ENCODE peak calls at places on chromosomes 5 and 9, in seven cellular contexts. Y, O, H, M, U, R and K are unnamed samples.

GRCh38 chr9:125493861-125494554 is 213.0 kb downstream of the MAPKAP1 start:
- DNase-seq in Y (no peak), O (no peak), U (no peak), M (no peak), R (no peak), H (no peak), K (no peak)

GRCh38 chr5:27388755-27389154 is 350.4 kb upstream of the CDH9 start:
- DNase-seq in U (no peak), O (no peak), R (no peak), H (no peak), M (no peak), Y (no peak), K (no peak)

GRCh38 chr9:98500337-98500919 is 208.3 kb downstream of the GABBR2 start:
- DNase-seq in O (no peak), U (no peak), Y (no peak), R (no peak), H (no peak), M (no peak), K (no peak)

GRCh38 chr9:123364241-123364824 is 8.3 kb downstream of the CRB2 start:
- DNase-seq in R (no peak), H (no peak), U (no peak), Y (no peak), M (no peak), O (no peak), K (no peak)

GRCh38 chr9:738209-738915 is 103.1 kb upstream of the DMRT1 start:
- DNase-seq in M (no peak), R (no peak), O (no peak), Y (peak), H (no peak), U (no peak), K (no peak)

GRCh38 chr9:137989156-137989555 is 111.6 kb downstream of the CACNA1B start:
- DNase-seq in H (no peak), M (no peak), R (no peak), U (no peak), Y (no peak), O (no peak), K (no peak)

GRCh38 chr9:34465468-34465867 is 6.9 kb downstream of the DNAI1 start:
- DNase-seq in H (no peak), O (no peak), M (no peak), U (no peak), R (no peak), Y (no peak), K (no peak)

GRCh38 chr5:39780341-39780740 is 355.6 kb upstream of the DAB2 start:
- DNase-seq in U (no peak), O (no peak), Y (no peak), M (no peak), R (no peak), H (no peak), K (no peak)

GRCh38 chr9:87648606-87649005 is 77.3 kb upstream of the CTSL start:
- DNase-seq in O (no peak), Y (no peak), U (no peak), M (no peak), H (no peak), R (no peak), K (no peak)

GRCh38 chr5:1127991-1128785 is 16.3 kb upstream of the SLC12A7 start:
- DNase-seq in R (no peak), H (no peak), O (no peak), Y (no peak), M (no peak), U (no peak), K (no peak)

GRCh38 chr5:112709416-112709815 is 28.3 kb upstream of the APC start:
- DNase-seq in Y (peak), M (no peak), H (no peak), U (no peak), O (no peak), R (no peak), K (no peak)

GRCh38 chr9:129898205-129898604 is 62.9 kb downstream of the USP20 start:
- DNase-seq in O (no peak), Y (no peak), R (no peak), H (no peak), U (no peak), M (no peak), K (no peak)